ENCODE peak calls at places on chromosome 5, in five cellular contexts. One of them, this sample, is unnamed.

GRCh38 chr5:31720811-31721345 is 81.9 kb downstream of the PDZD2 start:
- ATAC-seq in heart right ventricle: no peak
- ATAC-seq in GM23338: no peak
- ATAC-seq in left lung: no peak
- ATAC-seq in PC-3: no peak
- ATAC-seq in this sample: no peak

GRCh38 chr5:139543423-139543991 is 17.6 kb upstream of the UBE2D2 start:
- ATAC-seq in PC-3: no peak
- ATAC-seq in GM23338: peak; percentile 99
- ATAC-seq in heart right ventricle: peak; percentile 98
- ATAC-seq in left lung: peak; percentile 100
- ATAC-seq in this sample: peak; percentile 85

GRCh38 chr5:73028991-73029540 is 73.2 kb downstream of the FCHO2 start:
- ATAC-seq in GM23338: no peak
- ATAC-seq in left lung: no peak
- ATAC-seq in PC-3: no peak
- ATAC-seq in heart right ventricle: no peak
- ATAC-seq in this sample: no peak

GRCh38 chr5:146192571-146193043 is 10.2 kb upstream of the LARS1 start:
- ATAC-seq in heart right ventricle: no peak
- ATAC-seq in GM23338: no peak
- ATAC-seq in left lung: no peak
- ATAC-seq in PC-3: no peak
- ATAC-seq in this sample: no peak

GRCh38 chr5:9196403-9197224 is 349.3 kb downstream of the SEMA5A start:
- ATAC-seq in PC-3: peak; percentile 21
- ATAC-seq in GM23338: no peak
- ATAC-seq in left lung: no peak
- ATAC-seq in heart right ventricle: no peak
- ATAC-seq in this sample: no peak

GRCh38 chr5:181037365-181037861 is 2.7 kb upstream of the BTNL9 start:
- ATAC-seq in PC-3: no peak
- ATAC-seq in GM23338: peak; percentile 71
- ATAC-seq in left lung: no peak
- ATAC-seq in heart right ventricle: peak; percentile 79
- ATAC-seq in this sample: peak; percentile 43

GRCh38 chr5:113293613-113294340 is 141.0 kb downstream of the TSSK1B start:
- ATAC-seq in PC-3: peak; percentile 14
- ATAC-seq in GM23338: peak; percentile 18
- ATAC-seq in left lung: peak; percentile 7
- ATAC-seq in heart right ventricle: peak; percentile 21
- ATAC-seq in this sample: no peak

GRCh38 chr5:14447958-14448881 is 133.4 kb upstream of the OTULINL start:
- ATAC-seq in left lung: no peak
- ATAC-seq in heart right ventricle: peak; percentile 22
- ATAC-seq in PC-3: no peak
- ATAC-seq in GM23338: peak; percentile 16
- ATAC-seq in this sample: no peak

GRCh38 chr5:145218019-145218418 is 617.1 kb downstream of the PRELID2 start:
- ATAC-seq in left lung: no peak
- ATAC-seq in heart right ventricle: no peak
- ATAC-seq in GM23338: no peak
- ATAC-seq in PC-3: no peak
- ATAC-seq in this sample: no peak

GRCh38 chr5:72394688-72395087 is 74.5 kb downstream of the PTCD2 start:
- ATAC-seq in left lung: no peak
- ATAC-seq in PC-3: no peak
- ATAC-seq in heart right ventricle: peak; percentile 34
- ATAC-seq in GM23338: peak; percentile 70
- ATAC-seq in this sample: no peak

GRCh38 chr5:121182788-121183490 is 668.7 kb upstream of the FTMT start:
- ATAC-seq in heart right ventricle: no peak
- ATAC-seq in PC-3: peak; percentile 38
- ATAC-seq in GM23338: no peak
- ATAC-seq in left lung: no peak
- ATAC-seq in this sample: no peak

GRCh38 chr5:60248900-60249299 is 355.4 kb upstream of the PDE4D start:
- ATAC-seq in PC-3: no peak
- ATAC-seq in heart right ventricle: peak; percentile 58
- ATAC-seq in left lung: peak; percentile 59
- ATAC-seq in GM23338: no peak
- ATAC-seq in this sample: peak; percentile 72

GRCh38 chr5:147633173-147633572 is 123.3 kb upstream of the DPYSL3 start:
- ATAC-seq in GM23338: no peak
- ATAC-seq in left lung: no peak
- ATAC-seq in heart right ventricle: no peak
- ATAC-seq in PC-3: no peak
- ATAC-seq in this sample: no peak

GRCh38 chr5:41003670-41004376 is 67.3 kb downstream of the MROH2B start:
- ATAC-seq in heart right ventricle: no peak
- ATAC-seq in left lung: no peak
- ATAC-seq in GM23338: no peak
- ATAC-seq in PC-3: no peak
- ATAC-seq in this sample: no peak

GRCh38 chr5:61306531-61307195 is 25.4 kb upstream of the ZSWIM6 start:
- ATAC-seq in GM23338: no peak
- ATAC-seq in PC-3: no peak
- ATAC-seq in left lung: no peak
- ATAC-seq in heart right ventricle: no peak
- ATAC-seq in this sample: no peak

GRCh38 chr5:178895615-178896571 is at the start of gene ZFP2:
- ATAC-seq in heart right ventricle: peak; percentile 95
- ATAC-seq in left lung: peak; percentile 99
- ATAC-seq in GM23338: peak; percentile 96
- ATAC-seq in PC-3: peak; percentile 94
- ATAC-seq in this sample: peak; percentile 91

GRCh38 chr5:143659614-143660238 is 152.2 kb upstream of the HMHB1 start:
- ATAC-seq in left lung: peak; percentile 81
- ATAC-seq in GM23338: no peak
- ATAC-seq in PC-3: peak; percentile 70
- ATAC-seq in heart right ventricle: no peak
- ATAC-seq in this sample: no peak

GRCh38 chr5:39503148-39503547 is 78.4 kb upstream of the DAB2 start:
- ATAC-seq in GM23338: no peak
- ATAC-seq in left lung: peak; percentile 68
- ATAC-seq in PC-3: no peak
- ATAC-seq in heart right ventricle: peak; percentile 46
- ATAC-seq in this sample: peak; percentile 83

GRCh38 chr5:14184082-14184481 is 40.9 kb downstream of the TRIO start:
- ATAC-seq in GM23338: no peak
- ATAC-seq in heart right ventricle: peak; percentile 67
- ATAC-seq in left lung: no peak
- ATAC-seq in PC-3: no peak
- ATAC-seq in this sample: no peak

GRCh38 chr5:179266291-179267070 is 78.8 kb downstream of the ADAMTS2 start:
- ATAC-seq in left lung: no peak
- ATAC-seq in GM23338: no peak
- ATAC-seq in heart right ventricle: no peak
- ATAC-seq in PC-3: no peak
- ATAC-seq in this sample: no peak

GRCh38 chr5:55773057-55773456 is 35.2 kb downstream of the DDX4 start:
- ATAC-seq in left lung: peak; percentile 89
- ATAC-seq in heart right ventricle: no peak
- ATAC-seq in PC-3: peak; percentile 67
- ATAC-seq in GM23338: no peak
- ATAC-seq in this sample: no peak

GRCh38 chr5:124724357-124725039 is 21.9 kb downstream of the ZNF608 start:
- ATAC-seq in heart right ventricle: no peak
- ATAC-seq in GM23338: no peak
- ATAC-seq in left lung: no peak
- ATAC-seq in PC-3: no peak
- ATAC-seq in this sample: no peak

GRCh38 chr5:124718376-124718775 is 28.1 kb downstream of the ZNF608 start:
- ATAC-seq in PC-3: no peak
- ATAC-seq in left lung: no peak
- ATAC-seq in GM23338: no peak
- ATAC-seq in heart right ventricle: no peak
- ATAC-seq in this sample: no peak

GRCh38 chr5:124720589-124720988 is 25.9 kb downstream of the ZNF608 start:
- ATAC-seq in left lung: no peak
- ATAC-seq in GM23338: no peak
- ATAC-seq in heart right ventricle: no peak
- ATAC-seq in PC-3: no peak
- ATAC-seq in this sample: no peak

GRCh38 chr5:124719346-124719967 is 27.0 kb downstream of the ZNF608 start:
- ATAC-seq in PC-3: no peak
- ATAC-seq in heart right ventricle: no peak
- ATAC-seq in left lung: no peak
- ATAC-seq in GM23338: peak; percentile 28
- ATAC-seq in this sample: no peak

DNA sequence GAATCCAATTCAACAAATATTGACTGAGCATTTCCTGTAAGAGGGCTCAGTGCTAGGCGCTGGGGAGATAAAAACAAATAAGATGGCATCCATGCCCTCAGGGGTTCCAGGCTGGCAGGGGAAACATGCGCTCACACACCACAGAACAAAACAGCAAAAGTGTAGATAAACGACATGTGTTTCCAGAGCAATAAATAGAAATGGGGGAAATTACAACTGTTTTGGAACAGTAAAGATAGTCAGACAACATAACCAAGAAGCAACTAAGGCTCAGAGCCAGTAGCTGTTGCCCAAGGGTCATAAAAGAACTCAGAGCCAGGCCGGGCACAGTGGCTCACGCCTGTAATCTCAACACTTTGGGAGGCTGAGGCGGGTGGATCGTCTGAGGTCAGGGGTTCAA is 25.1 kb downstream of the ZNF608 start:
- ATAC-seq in PC-3: no peak
- ATAC-seq in left lung: no peak
- ATAC-seq in heart right ventricle: no peak
- ATAC-seq in GM23338: no peak
- ATAC-seq in this sample: no peak
- H3K27ac ChIP-seq in PC-3: no peak overlapping the region
- H3K27ac ChIP-seq in left lung: no peak overlapping the region
- H3K27ac ChIP-seq in heart right ventricle: no peak overlapping the region
- H3K27ac ChIP-seq in GM23338: peak overlapping the region; percentile 4
- H3K27ac ChIP-seq in this sample: no peak overlapping the region

DNA sequence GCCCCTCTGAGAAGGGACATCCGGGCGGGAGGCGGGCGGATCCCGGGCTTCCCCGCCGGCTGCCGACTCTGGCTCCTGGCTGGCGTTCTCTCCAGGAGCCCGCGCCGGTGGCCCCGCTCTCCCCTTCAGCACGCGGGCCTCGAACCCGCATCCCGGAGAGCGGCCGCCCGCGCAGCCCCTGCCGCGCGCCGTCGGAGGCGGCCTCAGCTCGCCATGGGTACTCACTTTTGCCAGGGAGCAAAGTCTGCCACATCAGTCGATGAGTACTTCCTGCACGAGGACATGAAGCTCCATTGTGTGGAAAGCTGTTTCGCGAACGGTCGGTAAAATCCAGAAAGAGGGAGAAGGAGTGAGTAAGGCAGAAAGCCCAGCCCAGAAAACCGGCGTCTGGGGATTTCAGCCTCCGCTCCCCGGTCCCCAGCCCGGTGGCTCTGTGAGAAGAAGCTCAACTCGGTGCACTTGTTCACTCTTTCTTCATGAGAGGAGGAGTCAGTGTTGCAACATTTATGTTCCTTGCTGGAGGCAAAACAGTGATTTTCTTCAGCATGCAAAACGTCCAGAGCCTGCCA is at the start of gene PRLR:
- ATAC-seq in heart right ventricle: peak; percentile 46
- ATAC-seq in GM23338: peak; percentile 37
- ATAC-seq in left lung: peak; percentile 65
- ATAC-seq in PC-3: no peak
- ATAC-seq in this sample: peak; percentile 63
- TF ChIP-seq CTCF in heart right ventricle: no peak
- TF ChIP-seq CTCF in GM23338: no peak
- TF ChIP-seq CTCF in left lung: no peak
- TF ChIP-seq CTCF in PC-3: no peak
- TF ChIP-seq CTCF in this sample: no peak

DNA sequence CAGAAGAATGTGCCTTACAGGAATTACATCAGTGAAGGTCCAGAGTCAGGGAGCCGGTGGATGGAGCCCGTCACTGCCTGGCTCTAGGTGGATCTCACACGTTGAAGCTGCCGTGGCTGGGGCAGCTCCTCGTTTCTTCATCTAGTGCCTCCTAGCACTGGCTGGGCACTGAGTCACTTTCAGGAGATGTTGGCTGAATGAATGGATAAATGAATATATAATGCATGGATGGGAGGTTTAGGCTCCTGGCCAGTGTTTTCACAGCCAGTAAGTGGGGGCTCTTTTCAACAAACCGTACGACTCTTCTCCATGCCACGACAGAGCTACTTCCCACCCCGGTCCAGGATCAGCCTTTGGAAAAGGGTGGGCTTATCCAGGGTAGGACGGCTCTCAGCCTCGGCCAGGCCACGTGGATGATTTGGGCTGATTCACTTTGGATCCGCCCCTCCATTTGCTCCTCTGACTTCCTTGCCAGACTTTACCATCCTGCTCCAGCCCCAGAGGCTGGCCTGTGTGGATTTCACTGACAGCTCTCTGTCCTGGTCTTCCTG is 1.3 kb upstream of the SH3PXD2B start:
- ATAC-seq in GM23338: no peak
- ATAC-seq in heart right ventricle: no peak
- ATAC-seq in PC-3: no peak
- ATAC-seq in left lung: peak; percentile 9
- ATAC-seq in this sample: peak; percentile 20
- H3K4me3 ChIP-seq in GM23338: no peak overlapping the region
- H3K4me3 ChIP-seq in heart right ventricle: no peak overlapping the region
- H3K4me3 ChIP-seq in PC-3: no peak overlapping the region
- H3K4me3 ChIP-seq in left lung: no peak overlapping the region
- H3K4me3 ChIP-seq in this sample: no peak overlapping the region

GRCh38 chr5:119345861-119346260 is 10.0 kb upstream of the TNFAIP8 start:
- ATAC-seq in left lung: no peak
- ATAC-seq in PC-3: no peak
- ATAC-seq in GM23338: no peak
- ATAC-seq in heart right ventricle: no peak
- ATAC-seq in this sample: no peak
- H3K27ac ChIP-seq in left lung: peak overlapping the region; percentile 30
- H3K27ac ChIP-seq in PC-3: no peak overlapping the region
- H3K27ac ChIP-seq in GM23338: no peak overlapping the region
- H3K27ac ChIP-seq in heart right ventricle: no peak overlapping the region
- H3K27ac ChIP-seq in this sample: no peak overlapping the region

GRCh38 chr5:68476854-68477253 is 261.3 kb downstream of the PIK3R1 start:
- ATAC-seq in left lung: no peak
- ATAC-seq in PC-3: no peak
- ATAC-seq in GM23338: peak; percentile 80
- ATAC-seq in heart right ventricle: no peak
- ATAC-seq in this sample: no peak
- TF ChIP-seq CTCF in left lung: no peak
- TF ChIP-seq CTCF in PC-3: peak; percentile 13
- TF ChIP-seq CTCF in GM23338: peak; percentile 30
- TF ChIP-seq CTCF in heart right ventricle: no peak
- TF ChIP-seq CTCF in this sample: no peak

This sample was measured in gastroesophageal sphincter.